ENCODE peak calls at places on chromosomes 5 and 9, in four cellular contexts. W is anterior cingulate cortex; J is activated CD8-positive, alpha-beta memory T cell treated with anti-CD3 and anti-CD28 coated beads, Interleukin-2, amount 50 U/mL, for 48 hours; R is C1 segment of cervical spinal cord. Q is an unnamed sample.

GRCh38 chr9:68832101-68832500 is 127.1 kb downstream of the PIP5K1B start:
- DNase-seq in W (no peak), J (no peak), R (no peak), Q (no peak)

GRCh38 chr5:69492391-69493234 is at the start of gene OCLN:
- DNase-seq in W (no peak), J (peak), R (no peak), Q (no peak)

GRCh38 chr5:33761139-33761538 is 130.7 kb downstream of the ADAMTS12 start:
- DNase-seq in W (no peak), J (no peak), R (no peak), Q (no peak)

GRCh38 chr5:143416411-143416810 is 12.9 kb upstream of the NR3C1 start:
- DNase-seq in W (no peak), J (no peak), R (no peak), Q (no peak)

GRCh38 chr9:32526707-32527048 is 682 bp upstream of the RIGI start:
- DNase-seq in W (no peak), J (no peak), R (no peak), Q (no peak)

GRCh38 chr5:73693573-73694061 is 67.6 kb downstream of the ARHGEF28 start:
- DNase-seq in W (no peak), J (no peak), R (no peak), Q (no peak)

GRCh38 chr9:91784673-91785402 is 165.2 kb downstream of the ROR2 start:
- DNase-seq in W (no peak), J (no peak), R (no peak), Q (no peak)

GRCh38 chr9:98150726-98151125 is 31.7 kb upstream of the TRIM14 start:
- DNase-seq in W (no peak), J (no peak), R (no peak), Q (no peak)

GRCh38 chr9:79583957-79584654 is 12.3 kb downstream of the TLE4 start:
- DNase-seq in W (no peak), J (peak), R (no peak), Q (no peak)

GRCh38 chr5:175235251-175235963 is 208.6 kb downstream of the DRD1 start:
- DNase-seq in W (no peak), J (no peak), R (no peak), Q (peak)

GRCh38 chr9:26637101-26637500 is 255.5 kb downstream of the CAAP1 start:
- DNase-seq in W (no peak), J (no peak), R (no peak), Q (no peak)

GRCh38 chr5:124644138-124644537 is 102.3 kb downstream of the ZNF608 start:
- DNase-seq in W (no peak), J (no peak), R (no peak), Q (no peak)

Q was measured in posterior cingulate gyrus.